ENCODE peak calls at places on chromosomes 6 and 20, in seven cellular contexts. I, J, T, H, L, C and A are unnamed samples.

GRCh38 chr6:22056398-22056797 is 240.4 kb downstream of the PRL start:
- DNase-seq in L (no peak), C (no peak), I (no peak), H (no peak), J (no peak), T (no peak), A (no peak)

GRCh38 chr6:30450908-30451818 is 38.1 kb upstream of the HLA-E start:
- DNase-seq in C (peak; percentile 49), T (peak; percentile 55), H (no peak), L (peak; percentile 84), J (peak; percentile 36), I (no peak), A (peak; percentile 70)

GRCh38 chr20:35820715-35821114 is 48.9 kb downstream of the PHF20 start:
- DNase-seq in T (peak; percentile 32), I (peak; percentile 23), H (no peak), J (peak; percentile 29), L (peak; percentile 53), C (no peak), A (peak; percentile 39)

GRCh38 chr6:167079853-167080297 is 43.0 kb upstream of the CCR6 start:
- DNase-seq in C (no peak), H (no peak), T (no peak), I (no peak), L (no peak), J (no peak), A (no peak)

GRCh38 chr6:83038246-83038645 is 27.4 kb downstream of the UBE3D start:
- DNase-seq in J (no peak), I (no peak), T (no peak), C (no peak), H (no peak), L (no peak), A (no peak)

GRCh38 chr20:7829776-7830175 is 110.5 kb downstream of the HAO1 start:
- DNase-seq in H (no peak), T (no peak), L (no peak), I (no peak), C (no peak), J (no peak), A (peak; percentile 15)

GRCh38 chr20:25286917-25287316 is 39.0 kb downstream of the PYGB start:
- DNase-seq in L (no peak), C (no peak), T (no peak), J (no peak), H (peak; percentile 27), I (peak; percentile 1), A (no peak)

GRCh38 chr20:50689864-50690263 is 1.5 kb downstream of the RIPOR3 start:
- DNase-seq in J (peak; percentile 41), L (no peak), H (no peak), T (peak; percentile 84), C (peak; percentile 15), I (no peak), A (peak; percentile 49)

GRCh38 chr6:4522453-4522852 is 253.8 kb upstream of the CDYL start:
- DNase-seq in J (no peak), H (no peak), I (no peak), T (no peak), C (no peak), L (no peak), A (peak; percentile 3)

GRCh38 chr6:135990855-135991464 is 139.5 kb downstream of the PDE7B start:
- DNase-seq in C (no peak), H (no peak), T (no peak), I (no peak), J (no peak), L (no peak), A (no peak)

GRCh38 chr6:143248359-143248758 is 187.7 kb downstream of the AIG1 start:
- DNase-seq in C (no peak), I (no peak), T (no peak), H (no peak), J (no peak), L (no peak), A (no peak)

GRCh38 chr6:9398794-9399373 is 963.5 kb upstream of the SLC35B3 start:
- DNase-seq in T (peak; percentile 34), H (no peak), J (no peak), C (peak; percentile 20), L (no peak), I (no peak), A (peak; percentile 21)

GRCh38 chr20:48202334-48202733 is 417.1 kb upstream of the SULF2 start:
- DNase-seq in L (no peak), C (no peak), H (no peak), I (no peak), T (no peak), J (no peak), A (no peak)

DNA sequence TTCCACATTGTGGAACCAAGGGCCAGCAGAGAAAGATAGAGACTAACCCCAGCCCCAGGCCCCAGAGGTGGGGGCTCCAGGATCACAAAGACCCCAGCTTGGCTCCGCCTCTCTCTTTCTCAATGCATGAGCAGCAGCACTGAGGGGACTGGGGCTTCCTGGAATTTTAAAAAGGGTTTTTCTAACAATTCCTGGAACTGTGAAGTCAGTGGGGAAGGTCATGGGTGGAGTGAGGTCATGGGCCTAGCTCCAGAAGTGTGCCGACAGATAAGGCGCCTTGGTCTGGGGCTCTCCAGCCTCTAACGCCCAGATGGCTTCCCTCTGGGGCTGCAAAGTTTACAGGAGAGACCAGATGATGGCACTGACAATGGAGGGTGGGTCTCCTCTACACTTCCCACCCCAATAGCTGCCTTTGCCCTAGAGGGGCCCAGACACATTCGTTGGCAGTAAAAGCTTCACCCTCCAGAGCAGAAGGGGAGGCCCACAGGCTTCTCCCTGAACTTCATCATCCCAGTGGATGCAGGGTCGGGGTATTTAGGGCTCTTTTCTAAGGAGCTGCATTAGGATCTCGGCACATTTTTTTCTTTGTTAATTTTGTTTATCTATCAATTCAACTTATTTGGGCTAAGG is 46.9 kb upstream of the CD93 start:
- DNase-seq in I (no peak), T (peak; percentile 37), L (no peak), H (peak; percentile 65), C (no peak), J (no peak), A (no peak)
- TF ChIP-seq CTCF in I (no peak), T (no peak), L (no peak), H (no peak), C (no peak), J (no peak), A (no peak)

DNA sequence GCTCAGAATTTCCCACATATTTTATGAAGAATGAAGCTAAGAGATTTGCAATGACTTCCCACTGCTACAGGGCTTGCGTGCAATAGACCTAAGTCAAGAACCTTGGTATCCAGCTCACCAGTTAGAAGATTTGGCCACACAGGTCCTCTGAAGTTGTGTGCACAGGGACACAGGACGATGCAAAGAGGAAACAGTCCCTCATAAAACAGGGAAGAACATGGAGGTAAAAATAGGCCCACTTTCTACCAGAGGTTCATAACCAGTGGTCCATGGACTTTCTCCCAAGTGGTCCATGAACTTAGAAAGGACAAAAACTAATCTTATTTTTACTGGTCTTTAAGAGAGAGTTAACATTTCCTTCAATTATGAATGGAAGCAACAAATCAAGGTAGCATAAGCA is 1.3 kb downstream of the ZKSCAN4 start:
- DNase-seq in J (no peak), C (no peak), L (no peak), T (no peak), H (no peak), I (no peak), A (no peak)
- H3K4me3 ChIP-seq in J (peak overlapping the region; percentile 65), C (no peak overlapping the region), L (peak overlapping the region; percentile 87), T (peak overlapping the region; percentile 85), H (peak overlapping the region; percentile 89), I (peak overlapping the region; percentile 72), A (peak overlapping the region; percentile 96)

DNA sequence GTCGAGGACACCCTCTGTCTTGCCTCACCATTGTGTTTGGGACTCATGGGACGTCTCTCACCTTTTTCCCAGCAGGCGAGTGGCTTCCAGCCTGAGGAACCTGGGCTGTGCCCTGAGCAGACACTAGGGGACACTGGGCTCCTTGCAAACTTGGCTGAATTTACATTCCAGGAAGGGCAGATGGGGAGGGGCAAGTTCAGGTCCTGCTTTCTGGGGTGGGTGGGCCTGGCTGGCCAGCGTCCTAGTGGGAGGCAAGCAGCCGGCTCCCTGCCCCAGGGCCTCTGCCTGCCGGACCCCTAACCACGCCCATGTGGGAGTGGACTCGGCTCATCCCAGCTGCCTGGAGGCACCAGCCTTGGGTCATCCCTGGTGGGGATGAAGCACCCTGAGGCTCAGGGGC is 48.2 kb upstream of the MLN start:
- DNase-seq in I (no peak), H (no peak), L (no peak), T (peak; percentile 35), C (peak; percentile 56), J (no peak), A (peak; percentile 18)
- TF ChIP-seq CTCF in I (no peak), H (peak; percentile 35), L (peak; percentile 52), T (peak; percentile 67), C (peak; percentile 30), J (peak; percentile 55), A (peak; percentile 55)

GRCh38 chr6:87870606-87871005 is 168.6 kb upstream of the AKIRIN2 start:
- DNase-seq in J (no peak), H (no peak), T (peak; percentile 6), I (no peak), C (no peak), L (peak; percentile 5), A (peak; percentile 6)

GRCh38 chr6:87873556-87873955 is 171.5 kb upstream of the AKIRIN2 start:
- DNase-seq in T (no peak), L (no peak), C (no peak), H (no peak), J (no peak), I (no peak), A (no peak)

DNA sequence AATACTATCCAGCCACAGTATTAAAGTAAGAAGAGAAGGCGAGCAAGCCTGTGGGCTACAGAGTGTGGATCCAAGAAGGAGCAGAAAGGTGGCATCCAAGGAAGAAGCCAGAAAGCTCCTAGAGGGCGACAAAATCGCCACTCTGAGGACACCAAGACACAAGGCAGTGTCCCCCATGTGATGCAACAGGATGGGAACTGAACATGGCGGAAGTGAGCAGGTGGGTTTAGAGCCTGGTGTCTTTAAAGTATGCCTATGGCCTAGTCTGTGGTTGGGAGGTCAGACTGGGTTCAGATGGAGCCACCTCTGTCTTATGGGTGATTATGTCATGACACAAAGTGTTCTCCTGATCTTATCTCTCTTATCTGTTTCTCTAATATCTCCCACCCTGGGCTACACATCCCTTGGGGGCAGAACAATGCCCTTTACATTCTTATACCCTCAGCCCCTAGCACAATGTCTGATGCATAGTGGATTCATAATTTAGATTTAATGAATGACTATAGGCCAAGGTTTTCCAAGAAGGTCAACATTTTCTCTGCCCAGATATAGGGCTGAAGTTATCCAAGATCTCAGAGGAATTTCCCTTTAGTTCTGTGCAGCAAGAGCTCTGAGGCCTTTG is 167.1 kb upstream of the AKIRIN2 start:
- DNase-seq in H (no peak), I (no peak), L (no peak), J (no peak), C (no peak), T (no peak), A (no peak)
- H3K4me3 ChIP-seq in H (no peak overlapping the region), I (no peak overlapping the region), L (no peak overlapping the region), J (no peak overlapping the region), C (no peak overlapping the region), T (no peak overlapping the region), A (no peak overlapping the region)